ENCODE peak calls at places on chromosomes 13 and 19, in eight cellular contexts. Z is kidney; R is endodermal cell; M is CD4-positive, alpha-beta memory T cell; I is astrocyte; H is GM23338; B is testis; X is lower lobe of right lung. Y is an unnamed sample. For H3K36me3, the result is how much of the 10 kb centered on the place peaks cover.

GRCh38 chr13:20101467-20102316 is 59.2 kb downstream of the GJA3 start:
- DNase-seq in Z (no peak), R (no peak), M (no peak), I (no peak), H (no peak), B (no peak), X (no peak), Y (no peak)

GRCh38 chr13:110261166-110262081 is 45.5 kb downstream of the COL4A1 start:
- DNase-seq in Z (no peak), R (peak), M (no peak), I (no peak), H (peak), B (no peak), X (no peak), Y (no peak)

GRCh38 chr13:99659234-99659633 is 158.0 kb downstream of the TM9SF2 start:
- DNase-seq in Z (no peak), R (no peak), M (no peak), I (no peak), H (peak), B (no peak), X (no peak), Y (no peak)

GRCh38 chr13:106186366-106187030 is 349.0 kb downstream of the EFNB2 start:
- DNase-seq in Z (no peak), R (no peak), M (no peak), I (peak), H (no peak), B (no peak), X (no peak), Y (no peak)

GRCh38 chr13:110775576-110775975 is 62.1 kb downstream of the ING1 start:
- DNase-seq in Z (no peak), R (no peak), M (no peak), I (no peak), H (no peak), B (no peak), X (no peak), Y (no peak)

GRCh38 chr19:3520166-3521103 is 14.3 kb downstream of the FZR1 start:
- DNase-seq in Z (peak), R (peak), M (no peak), I (no peak), H (peak), B (no peak), X (no peak), Y (no peak)

GRCh38 chr19:49331616-49332055 is 3.6 kb upstream of the CD37 start:
- DNase-seq in Z (no peak), R (peak), M (peak), I (peak), H (peak), B (peak), X (no peak), Y (no peak)

GRCh38 chr19:51090471-51090870 is 7.8 kb upstream of the KLK14 start:
- DNase-seq in Z (peak), R (no peak), M (no peak), I (no peak), H (no peak), B (no peak), X (no peak), Y (no peak)

GRCh38 chr13:102774210-102774560 is 599 bp upstream of the TEX30 start:
- DNase-seq in Z (peak), R (no peak), M (no peak), I (no peak), H (no peak), B (no peak), X (no peak), Y (no peak)

GRCh38 chr13:111630411-111630810 is 310.0 kb downstream of the TEX29 start:
- DNase-seq in Z (no peak), R (peak), M (no peak), I (no peak), H (peak), B (no peak), X (no peak), Y (no peak)

GRCh38 chr19:46068345-46069258 is 27.8 kb upstream of the IGFL4 start:
- DNase-seq in Z (no peak), R (no peak), M (no peak), I (peak), H (no peak), B (no peak), X (no peak), Y (peak)

GRCh38 chr19:14375055-14375581 is 6.1 kb upstream of the ADGRE5 start:
- DNase-seq in Z (no peak), R (no peak), M (peak), I (no peak), H (no peak), B (no peak), X (peak), Y (no peak)

GRCh38 chr13:91922969-91923592 is 524.7 kb downstream of the GPC5 start:
- DNase-seq in Z (no peak), R (no peak), M (no peak), I (no peak), H (peak), B (no peak), X (no peak), Y (no peak)

DNA sequence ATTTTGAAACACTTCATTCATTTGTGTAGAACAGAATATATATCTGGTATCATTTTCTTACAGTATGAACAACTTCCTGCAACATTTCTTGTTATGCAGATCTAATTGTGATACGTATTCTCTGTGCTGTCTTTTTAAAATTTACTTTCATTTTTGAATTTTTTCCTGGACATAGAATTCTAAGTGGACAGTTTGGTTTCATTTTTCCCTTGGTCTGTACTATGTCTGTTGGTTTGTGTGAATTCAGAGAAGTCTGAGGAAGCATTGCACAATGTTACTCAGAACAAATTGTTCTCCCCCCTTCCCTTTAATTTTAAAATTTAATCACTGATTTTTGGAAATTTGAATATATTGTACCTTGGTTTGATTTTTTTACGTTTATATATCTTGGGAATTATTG is 352.5 kb upstream of the PCDH20 start:
- DNase-seq in Z (no peak), R (no peak), M (no peak), I (no peak), H (no peak), B (no peak), X (no peak), Y (no peak)
- H3K36me3 ChIP-seq in Z (under half), R (under half), M (under half), I (under half), H (under half), B (under half), X (under half), Y (under half)

GRCh38 chr13:77177646-77178045 is 149.2 kb downstream of the MYCBP2 start:
- DNase-seq in Z (no peak), R (no peak), M (no peak), I (no peak), H (no peak), B (no peak), X (no peak), Y (no peak)

GRCh38 chr13:77171451-77171850 is 144.5 kb upstream of the FBXL3 start:
- DNase-seq in Z (no peak), R (no peak), M (no peak), I (no peak), H (no peak), B (no peak), X (no peak), Y (no peak)

GRCh38 chr13:77168232-77168631 is 141.3 kb upstream of the FBXL3 start:
- DNase-seq in Z (no peak), R (no peak), M (no peak), I (no peak), H (no peak), B (no peak), X (no peak), Y (no peak)

GRCh38 chr13:77176350-77176749 is 149.4 kb upstream of the FBXL3 start:
- DNase-seq in Z (no peak), R (no peak), M (no peak), I (peak), H (no peak), B (no peak), X (no peak), Y (no peak)

DNA sequence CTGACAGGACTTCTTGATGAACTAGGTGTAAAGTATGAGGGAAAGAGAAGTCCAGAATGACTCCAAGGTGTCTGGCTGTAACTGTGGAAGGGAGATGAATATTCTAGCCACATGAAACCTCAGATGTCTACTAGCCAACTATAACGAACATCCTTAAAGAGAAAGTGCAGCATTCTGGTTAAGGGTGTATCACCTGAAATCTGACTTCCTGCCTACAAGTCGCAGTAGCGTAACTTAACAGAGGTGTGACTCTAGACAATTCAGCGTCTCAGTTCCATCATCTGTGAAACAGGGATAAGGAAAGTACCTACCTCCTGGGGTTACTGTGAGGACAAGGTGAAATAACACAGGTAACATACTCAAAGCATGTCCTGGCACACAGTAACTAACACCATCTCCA is 145.7 kb upstream of the FBXL3 start:
- DNase-seq in Z (no peak), R (no peak), M (no peak), I (no peak), H (no peak), B (no peak), X (no peak), Y (no peak)
- H3K36me3 ChIP-seq in Z (under half), R (under half), M (under half), I (under half), H (under half), B (under half), X (half or more), Y (half or more)

GRCh38 chr13:30745917-30746686 is 10.8 kb downstream of the ALOX5AP start:
- DNase-seq in Z (no peak), R (no peak), M (no peak), I (no peak), H (no peak), B (no peak), X (no peak), Y (no peak)
- H3K36me3 ChIP-seq in Z (under half), R (under half), M (under half), I (under half), H (under half), B (under half), X (under half), Y (under half)

GRCh38 chr19:1580382-1580781 is 12.3 kb upstream of the MEX3D start:
- DNase-seq in Z (no peak), R (no peak), M (no peak), I (no peak), H (no peak), B (no peak), X (no peak), Y (no peak)
- H3K36me3 ChIP-seq in Z (under half), R (under half), M (under half), I (under half), H (under half), B (under half), X (half or more), Y (under half)

DNA sequence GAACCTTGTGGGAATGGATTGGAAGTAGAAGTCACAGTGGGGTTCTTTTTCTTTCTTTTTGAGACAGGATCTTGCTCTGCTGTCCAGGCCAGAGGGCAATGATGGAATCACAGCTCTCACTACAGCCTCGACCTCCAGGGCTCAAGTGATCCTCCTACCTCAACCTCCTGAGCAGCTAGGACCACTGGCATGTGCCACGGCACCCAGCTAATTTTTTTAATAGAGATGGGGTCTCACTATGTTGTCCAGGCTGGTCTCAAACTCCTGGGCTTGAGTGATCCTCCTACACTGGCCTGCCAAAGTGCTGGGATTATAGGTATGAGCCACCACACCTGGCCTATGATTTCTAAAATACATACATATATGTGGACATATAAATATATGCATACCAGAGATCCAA is 111.4 kb downstream of the MYCBP2 start:
- DNase-seq in Z (no peak), R (no peak), M (no peak), I (no peak), H (no peak), B (no peak), X (no peak), Y (no peak)
- H3K36me3 ChIP-seq in Z (under half), R (under half), M (under half), I (under half), H (under half), B (under half), X (half or more), Y (half or more)

Y was measured in RWPE2.